ENCODE peak calls at places on chromosome 16, in nine cellular contexts. One of them, this sample, is unnamed.

GRCh38 chr16:46688101-46688656 is 799 bp downstream of the VPS35 start:
- DNase-seq in HAP-1: no peak
- DNase-seq in lung: peak; percentile 51
- DNase-seq in NCI-H1930: no peak
- DNase-seq in lower lobe of right lung: peak; percentile 76
- DNase-seq in T-helper 1 cell: no peak
- DNase-seq in activated CD4-positive, alpha-beta T cell treated with anti-CD3 and anti-CD28 coated beads, Interleukin-2, amount 10 ng/mL, durations not matched to agents 7 days and 5 days: no peak
- DNase-seq in SK-N-SH: no peak
- DNase-seq in stimulated activated CD8-positive, alpha-beta memory T cell treated with anti-CD3 and anti-CD28 coated beads, Interleukin-4, amount 100 ng/mL, for 1 hour: no peak
- DNase-seq in this sample: no peak

GRCh38 chr16:535446-536405 is 8.2 kb downstream of the CAPN15 start:
- DNase-seq in lower lobe of right lung: no peak
- DNase-seq in T-helper 1 cell: no peak
- DNase-seq in lung: no peak
- DNase-seq in activated CD4-positive, alpha-beta T cell treated with anti-CD3 and anti-CD28 coated beads, Interleukin-2, amount 10 ng/mL, durations not matched to agents 7 days and 5 days: no peak
- DNase-seq in stimulated activated CD8-positive, alpha-beta memory T cell treated with anti-CD3 and anti-CD28 coated beads, Interleukin-4, amount 100 ng/mL, for 1 hour: no peak
- DNase-seq in HAP-1: no peak
- DNase-seq in NCI-H1930: no peak
- DNase-seq in SK-N-SH: no peak
- DNase-seq in this sample: no peak

GRCh38 chr16:27426423-27427408 is 24.7 kb downstream of the IL21R start:
- DNase-seq in activated CD4-positive, alpha-beta T cell treated with anti-CD3 and anti-CD28 coated beads, Interleukin-2, amount 10 ng/mL, durations not matched to agents 7 days and 5 days: peak; percentile 69
- DNase-seq in HAP-1: peak; percentile 58
- DNase-seq in NCI-H1930: no peak
- DNase-seq in stimulated activated CD8-positive, alpha-beta memory T cell treated with anti-CD3 and anti-CD28 coated beads, Interleukin-4, amount 100 ng/mL, for 1 hour: peak; percentile 66
- DNase-seq in lung: peak; percentile 38
- DNase-seq in SK-N-SH: no peak
- DNase-seq in lower lobe of right lung: no peak
- DNase-seq in T-helper 1 cell: peak; percentile 28
- DNase-seq in this sample: no peak

GRCh38 chr16:68732741-68733399 is 4.2 kb upstream of the CDH1 start:
- DNase-seq in lower lobe of right lung: no peak
- DNase-seq in SK-N-SH: no peak
- DNase-seq in activated CD4-positive, alpha-beta T cell treated with anti-CD3 and anti-CD28 coated beads, Interleukin-2, amount 10 ng/mL, durations not matched to agents 7 days and 5 days: no peak
- DNase-seq in stimulated activated CD8-positive, alpha-beta memory T cell treated with anti-CD3 and anti-CD28 coated beads, Interleukin-4, amount 100 ng/mL, for 1 hour: no peak
- DNase-seq in HAP-1: peak; percentile 37
- DNase-seq in lung: no peak
- DNase-seq in T-helper 1 cell: no peak
- DNase-seq in NCI-H1930: no peak
- DNase-seq in this sample: no peak

GRCh38 chr16:15575293-15576049 is 67.5 kb downstream of the MARF1 start:
- DNase-seq in lung: no peak
- DNase-seq in activated CD4-positive, alpha-beta T cell treated with anti-CD3 and anti-CD28 coated beads, Interleukin-2, amount 10 ng/mL, durations not matched to agents 7 days and 5 days: no peak
- DNase-seq in lower lobe of right lung: no peak
- DNase-seq in SK-N-SH: no peak
- DNase-seq in stimulated activated CD8-positive, alpha-beta memory T cell treated with anti-CD3 and anti-CD28 coated beads, Interleukin-4, amount 100 ng/mL, for 1 hour: no peak
- DNase-seq in NCI-H1930: no peak
- DNase-seq in T-helper 1 cell: no peak
- DNase-seq in HAP-1: no peak
- DNase-seq in this sample: no peak

GRCh38 chr16:55301385-55302008 is 22.5 kb upstream of the IRX6 start:
- DNase-seq in lower lobe of right lung: no peak
- DNase-seq in HAP-1: no peak
- DNase-seq in SK-N-SH: no peak
- DNase-seq in T-helper 1 cell: no peak
- DNase-seq in NCI-H1930: no peak
- DNase-seq in stimulated activated CD8-positive, alpha-beta memory T cell treated with anti-CD3 and anti-CD28 coated beads, Interleukin-4, amount 100 ng/mL, for 1 hour: no peak
- DNase-seq in lung: no peak
- DNase-seq in activated CD4-positive, alpha-beta T cell treated with anti-CD3 and anti-CD28 coated beads, Interleukin-2, amount 10 ng/mL, durations not matched to agents 7 days and 5 days: no peak
- DNase-seq in this sample: no peak

GRCh38 chr16:85107083-85107482 is 5.2 kb downstream of the CIBAR2 start:
- DNase-seq in lower lobe of right lung: no peak
- DNase-seq in activated CD4-positive, alpha-beta T cell treated with anti-CD3 and anti-CD28 coated beads, Interleukin-2, amount 10 ng/mL, durations not matched to agents 7 days and 5 days: no peak
- DNase-seq in SK-N-SH: no peak
- DNase-seq in lung: no peak
- DNase-seq in T-helper 1 cell: no peak
- DNase-seq in stimulated activated CD8-positive, alpha-beta memory T cell treated with anti-CD3 and anti-CD28 coated beads, Interleukin-4, amount 100 ng/mL, for 1 hour: no peak
- DNase-seq in HAP-1: no peak
- DNase-seq in NCI-H1930: no peak
- DNase-seq in this sample: no peak

GRCh38 chr16:10683160-10683559 is 11.6 kb downstream of the TEKT5 start:
- DNase-seq in lung: no peak
- DNase-seq in activated CD4-positive, alpha-beta T cell treated with anti-CD3 and anti-CD28 coated beads, Interleukin-2, amount 10 ng/mL, durations not matched to agents 7 days and 5 days: no peak
- DNase-seq in SK-N-SH: no peak
- DNase-seq in lower lobe of right lung: no peak
- DNase-seq in T-helper 1 cell: no peak
- DNase-seq in NCI-H1930: no peak
- DNase-seq in stimulated activated CD8-positive, alpha-beta memory T cell treated with anti-CD3 and anti-CD28 coated beads, Interleukin-4, amount 100 ng/mL, for 1 hour: no peak
- DNase-seq in HAP-1: peak; percentile 33
- DNase-seq in this sample: no peak

GRCh38 chr16:2449118-2449517 is 10.8 kb upstream of the TEDC2 start:
- DNase-seq in T-helper 1 cell: no peak
- DNase-seq in NCI-H1930: no peak
- DNase-seq in lower lobe of right lung: no peak
- DNase-seq in SK-N-SH: no peak
- DNase-seq in lung: no peak
- DNase-seq in HAP-1: no peak
- DNase-seq in stimulated activated CD8-positive, alpha-beta memory T cell treated with anti-CD3 and anti-CD28 coated beads, Interleukin-4, amount 100 ng/mL, for 1 hour: no peak
- DNase-seq in activated CD4-positive, alpha-beta T cell treated with anti-CD3 and anti-CD28 coated beads, Interleukin-2, amount 10 ng/mL, durations not matched to agents 7 days and 5 days: no peak
- DNase-seq in this sample: no peak

GRCh38 chr16:2955779-2956565 is 8.1 kb upstream of the KREMEN2 start:
- DNase-seq in HAP-1: no peak
- DNase-seq in NCI-H1930: no peak
- DNase-seq in T-helper 1 cell: no peak
- DNase-seq in SK-N-SH: no peak
- DNase-seq in lung: no peak
- DNase-seq in activated CD4-positive, alpha-beta T cell treated with anti-CD3 and anti-CD28 coated beads, Interleukin-2, amount 10 ng/mL, durations not matched to agents 7 days and 5 days: no peak
- DNase-seq in lower lobe of right lung: no peak
- DNase-seq in stimulated activated CD8-positive, alpha-beta memory T cell treated with anti-CD3 and anti-CD28 coated beads, Interleukin-4, amount 100 ng/mL, for 1 hour: no peak
- DNase-seq in this sample: no peak

GRCh38 chr16:2990891-2991290 is 10.6 kb upstream of the PKMYT1 start:
- DNase-seq in T-helper 1 cell: no peak
- DNase-seq in SK-N-SH: no peak
- DNase-seq in stimulated activated CD8-positive, alpha-beta memory T cell treated with anti-CD3 and anti-CD28 coated beads, Interleukin-4, amount 100 ng/mL, for 1 hour: no peak
- DNase-seq in activated CD4-positive, alpha-beta T cell treated with anti-CD3 and anti-CD28 coated beads, Interleukin-2, amount 10 ng/mL, durations not matched to agents 7 days and 5 days: no peak
- DNase-seq in lung: no peak
- DNase-seq in lower lobe of right lung: no peak
- DNase-seq in NCI-H1930: no peak
- DNase-seq in HAP-1: no peak
- DNase-seq in this sample: no peak

GRCh38 chr16:89619880-89620279 is 6.4 kb downstream of the DPEP1 start:
- DNase-seq in SK-N-SH: no peak
- DNase-seq in HAP-1: no peak
- DNase-seq in T-helper 1 cell: no peak
- DNase-seq in NCI-H1930: no peak
- DNase-seq in activated CD4-positive, alpha-beta T cell treated with anti-CD3 and anti-CD28 coated beads, Interleukin-2, amount 10 ng/mL, durations not matched to agents 7 days and 5 days: no peak
- DNase-seq in lung: no peak
- DNase-seq in stimulated activated CD8-positive, alpha-beta memory T cell treated with anti-CD3 and anti-CD28 coated beads, Interleukin-4, amount 100 ng/mL, for 1 hour: no peak
- DNase-seq in lower lobe of right lung: no peak
- DNase-seq in this sample: no peak

GRCh38 chr16:70691223-70692129 is 5.6 kb upstream of the MTSS2 start:
- DNase-seq in T-helper 1 cell: no peak
- DNase-seq in lower lobe of right lung: peak; percentile 46
- DNase-seq in SK-N-SH: peak; percentile 86
- DNase-seq in HAP-1: no peak
- DNase-seq in NCI-H1930: no peak
- DNase-seq in stimulated activated CD8-positive, alpha-beta memory T cell treated with anti-CD3 and anti-CD28 coated beads, Interleukin-4, amount 100 ng/mL, for 1 hour: no peak
- DNase-seq in lung: no peak
- DNase-seq in activated CD4-positive, alpha-beta T cell treated with anti-CD3 and anti-CD28 coated beads, Interleukin-2, amount 10 ng/mL, durations not matched to agents 7 days and 5 days: no peak
- DNase-seq in this sample: no peak

GRCh38 chr16:4291699-4292098 is 18.9 kb upstream of the TFAP4 start:
- DNase-seq in HAP-1: no peak
- DNase-seq in stimulated activated CD8-positive, alpha-beta memory T cell treated with anti-CD3 and anti-CD28 coated beads, Interleukin-4, amount 100 ng/mL, for 1 hour: no peak
- DNase-seq in SK-N-SH: no peak
- DNase-seq in activated CD4-positive, alpha-beta T cell treated with anti-CD3 and anti-CD28 coated beads, Interleukin-2, amount 10 ng/mL, durations not matched to agents 7 days and 5 days: no peak
- DNase-seq in T-helper 1 cell: no peak
- DNase-seq in NCI-H1930: no peak
- DNase-seq in lower lobe of right lung: no peak
- DNase-seq in lung: no peak
- DNase-seq in this sample: no peak

GRCh38 chr16:58487566-58488351 is 12.2 kb upstream of the NDRG4 start:
- DNase-seq in lung: peak; percentile 78
- DNase-seq in HAP-1: peak; percentile 93
- DNase-seq in NCI-H1930: peak; percentile 58
- DNase-seq in lower lobe of right lung: peak; percentile 87
- DNase-seq in activated CD4-positive, alpha-beta T cell treated with anti-CD3 and anti-CD28 coated beads, Interleukin-2, amount 10 ng/mL, durations not matched to agents 7 days and 5 days: peak; percentile 74
- DNase-seq in stimulated activated CD8-positive, alpha-beta memory T cell treated with anti-CD3 and anti-CD28 coated beads, Interleukin-4, amount 100 ng/mL, for 1 hour: peak; percentile 45
- DNase-seq in T-helper 1 cell: peak; percentile 47
- DNase-seq in SK-N-SH: peak; percentile 92
- DNase-seq in this sample: peak; percentile 95

GRCh38 chr16:66175580-66175979 is 190.9 kb upstream of the CDH5 start:
- DNase-seq in NCI-H1930: no peak
- DNase-seq in HAP-1: no peak
- DNase-seq in T-helper 1 cell: no peak
- DNase-seq in lung: no peak
- DNase-seq in stimulated activated CD8-positive, alpha-beta memory T cell treated with anti-CD3 and anti-CD28 coated beads, Interleukin-4, amount 100 ng/mL, for 1 hour: no peak
- DNase-seq in activated CD4-positive, alpha-beta T cell treated with anti-CD3 and anti-CD28 coated beads, Interleukin-2, amount 10 ng/mL, durations not matched to agents 7 days and 5 days: no peak
- DNase-seq in lower lobe of right lung: no peak
- DNase-seq in SK-N-SH: no peak
- DNase-seq in this sample: no peak

GRCh38 chr16:12767897-12768296 is 35.8 kb downstream of the CPPED1 start:
- DNase-seq in activated CD4-positive, alpha-beta T cell treated with anti-CD3 and anti-CD28 coated beads, Interleukin-2, amount 10 ng/mL, durations not matched to agents 7 days and 5 days: no peak
- DNase-seq in NCI-H1930: no peak
- DNase-seq in SK-N-SH: no peak
- DNase-seq in stimulated activated CD8-positive, alpha-beta memory T cell treated with anti-CD3 and anti-CD28 coated beads, Interleukin-4, amount 100 ng/mL, for 1 hour: no peak
- DNase-seq in lung: no peak
- DNase-seq in lower lobe of right lung: no peak
- DNase-seq in T-helper 1 cell: no peak
- DNase-seq in HAP-1: no peak
- DNase-seq in this sample: no peak

GRCh38 chr16:57591086-57591869 is 37.2 kb upstream of the ADGRG1 start:
- DNase-seq in NCI-H1930: peak; percentile 30
- DNase-seq in SK-N-SH: peak; percentile 81
- DNase-seq in stimulated activated CD8-positive, alpha-beta memory T cell treated with anti-CD3 and anti-CD28 coated beads, Interleukin-4, amount 100 ng/mL, for 1 hour: no peak
- DNase-seq in T-helper 1 cell: no peak
- DNase-seq in activated CD4-positive, alpha-beta T cell treated with anti-CD3 and anti-CD28 coated beads, Interleukin-2, amount 10 ng/mL, durations not matched to agents 7 days and 5 days: peak; percentile 72
- DNase-seq in lung: peak; percentile 73
- DNase-seq in HAP-1: peak; percentile 85
- DNase-seq in lower lobe of right lung: peak; percentile 79
- DNase-seq in this sample: peak; percentile 80

GRCh38 chr16:6375471-6376075 is 957.1 kb upstream of the RBFOX1 start:
- DNase-seq in lower lobe of right lung: no peak
- DNase-seq in NCI-H1930: no peak
- DNase-seq in T-helper 1 cell: no peak
- DNase-seq in HAP-1: no peak
- DNase-seq in lung: no peak
- DNase-seq in SK-N-SH: peak; percentile 76
- DNase-seq in activated CD4-positive, alpha-beta T cell treated with anti-CD3 and anti-CD28 coated beads, Interleukin-2, amount 10 ng/mL, durations not matched to agents 7 days and 5 days: no peak
- DNase-seq in stimulated activated CD8-positive, alpha-beta memory T cell treated with anti-CD3 and anti-CD28 coated beads, Interleukin-4, amount 100 ng/mL, for 1 hour: no peak
- DNase-seq in this sample: peak; percentile 61

GRCh38 chr16:10385725-10386516 is at the start of gene ATF7IP2:
- DNase-seq in stimulated activated CD8-positive, alpha-beta memory T cell treated with anti-CD3 and anti-CD28 coated beads, Interleukin-4, amount 100 ng/mL, for 1 hour: peak; percentile 79
- DNase-seq in lower lobe of right lung: peak; percentile 91
- DNase-seq in SK-N-SH: peak; percentile 87
- DNase-seq in lung: peak; percentile 91
- DNase-seq in NCI-H1930: no peak
- DNase-seq in HAP-1: peak; percentile 96
- DNase-seq in activated CD4-positive, alpha-beta T cell treated with anti-CD3 and anti-CD28 coated beads, Interleukin-2, amount 10 ng/mL, durations not matched to agents 7 days and 5 days: peak; percentile 93
- DNase-seq in T-helper 1 cell: peak; percentile 69
- DNase-seq in this sample: peak; percentile 94

GRCh38 chr16:61926766-61927165 is 109.5 kb downstream of the CDH8 start:
- DNase-seq in lower lobe of right lung: no peak
- DNase-seq in lung: no peak
- DNase-seq in T-helper 1 cell: no peak
- DNase-seq in NCI-H1930: peak; percentile 72
- DNase-seq in stimulated activated CD8-positive, alpha-beta memory T cell treated with anti-CD3 and anti-CD28 coated beads, Interleukin-4, amount 100 ng/mL, for 1 hour: no peak
- DNase-seq in activated CD4-positive, alpha-beta T cell treated with anti-CD3 and anti-CD28 coated beads, Interleukin-2, amount 10 ng/mL, durations not matched to agents 7 days and 5 days: no peak
- DNase-seq in HAP-1: peak; percentile 15
- DNase-seq in SK-N-SH: no peak
- DNase-seq in this sample: no peak

GRCh38 chr16:30902070-30902972 is 5.9 kb downstream of the CTF1 start:
- DNase-seq in T-helper 1 cell: no peak
- DNase-seq in stimulated activated CD8-positive, alpha-beta memory T cell treated with anti-CD3 and anti-CD28 coated beads, Interleukin-4, amount 100 ng/mL, for 1 hour: peak; percentile 26
- DNase-seq in SK-N-SH: peak; percentile 94
- DNase-seq in lung: peak; percentile 57
- DNase-seq in NCI-H1930: peak; percentile 62
- DNase-seq in activated CD4-positive, alpha-beta T cell treated with anti-CD3 and anti-CD28 coated beads, Interleukin-2, amount 10 ng/mL, durations not matched to agents 7 days and 5 days: peak; percentile 60
- DNase-seq in HAP-1: peak; percentile 70
- DNase-seq in lower lobe of right lung: peak; percentile 83
- DNase-seq in this sample: peak; percentile 76

GRCh38 chr16:63617047-63617989 is 1504.5 kb downstream of the CDH11 start:
- DNase-seq in lung: no peak
- DNase-seq in SK-N-SH: peak; percentile 57
- DNase-seq in T-helper 1 cell: no peak
- DNase-seq in stimulated activated CD8-positive, alpha-beta memory T cell treated with anti-CD3 and anti-CD28 coated beads, Interleukin-4, amount 100 ng/mL, for 1 hour: no peak
- DNase-seq in activated CD4-positive, alpha-beta T cell treated with anti-CD3 and anti-CD28 coated beads, Interleukin-2, amount 10 ng/mL, durations not matched to agents 7 days and 5 days: no peak
- DNase-seq in HAP-1: no peak
- DNase-seq in NCI-H1930: no peak
- DNase-seq in lower lobe of right lung: no peak
- DNase-seq in this sample: peak; percentile 9

This sample was measured in BE2C.